ENCODE peak calls at places on chromosome 5, in four cellular contexts. W is brain microvascular endothelial cell, C is GM19239, G is Calu3. D is an unnamed sample.
A peak's percentile ranks its signal among the peaks of the same experiment; 100 is the strongest.

GRCh38 chr5:52863715-52864114 is 76.0 kb downstream of the ITGA1 start:
- DNase-seq in W (no peak), G (no peak), C (no peak), D (no peak)

GRCh38 chr5:885529-885928 is 7.1 kb downstream of the BRD9 start:
- DNase-seq in G (no peak), C (no peak), W (no peak), D (no peak)

GRCh38 chr5:127074466-127074865 is 1.2 kb upstream of the C5orf63 start:
- DNase-seq in G (no peak), W (no peak), C (no peak), D (no peak)

GRCh38 chr5:90356612-90357011 is 52.9 kb downstream of the CETN3 start:
- DNase-seq in C (no peak), W (peak; percentile 5), G (no peak), D (no peak)

GRCh38 chr5:42498000-42498399 is 74.8 kb downstream of the GHR start:
- DNase-seq in C (no peak), G (no peak), W (no peak), D (no peak)

GRCh38 chr5:10463566-10463965 is 21.9 kb downstream of the ROPN1L start:
- DNase-seq in C (no peak), W (no peak), G (no peak), D (no peak)

GRCh38 chr5:14216902-14217301 is 73.8 kb downstream of the TRIO start:
- DNase-seq in G (no peak), W (no peak), C (no peak), D (no peak)

GRCh38 chr5:86011937-86012336 is 605.8 kb upstream of the COX7C start:
- DNase-seq in W (no peak), C (no peak), G (no peak), D (no peak)

GRCh38 chr5:35852084-35852734 is 4.5 kb upstream of the IL7R start:
- DNase-seq in C (no peak), W (no peak), G (no peak), D (peak; percentile 32)

GRCh38 chr5:108661590-108662219 is 86.0 kb upstream of the FER start:
- DNase-seq in W (peak; percentile 42), C (no peak), G (peak; percentile 25), D (no peak)

D was measured in GM10248.